ENCODE peak calls at places on chromosomes 6 and 20, in five cellular contexts. One of them, this sample, is unnamed.

GRCh38 chr6:87154641-87155271 is 609 bp upstream of the ZNF292 start:
- DNase-seq in OCI-LY7: peak
- DNase-seq in AG04450: peak
- DNase-seq in MM.1S: peak
- DNase-seq in transverse colon: no peak
- DNase-seq in this sample: no peak

GRCh38 chr20:1331801-1332453 is 3.0 kb upstream of the SDCBP2 start:
- DNase-seq in AG04450: no peak
- DNase-seq in MM.1S: no peak
- DNase-seq in OCI-LY7: no peak
- DNase-seq in transverse colon: no peak
- DNase-seq in this sample: peak

GRCh38 chr6:126625019-126625418 is 285.1 kb downstream of the CENPW start:
- DNase-seq in AG04450: peak
- DNase-seq in transverse colon: no peak
- DNase-seq in OCI-LY7: no peak
- DNase-seq in MM.1S: no peak
- DNase-seq in this sample: no peak

GRCh38 chr6:38353310-38354032 is 286.3 kb downstream of the BTBD9 start:
- DNase-seq in AG04450: no peak
- DNase-seq in transverse colon: no peak
- DNase-seq in MM.1S: no peak
- DNase-seq in OCI-LY7: no peak
- DNase-seq in this sample: no peak

GRCh38 chr6:149888659-149889058 is 9.3 kb downstream of the RAET1E start:
- DNase-seq in AG04450: no peak
- DNase-seq in transverse colon: no peak
- DNase-seq in MM.1S: no peak
- DNase-seq in OCI-LY7: no peak
- DNase-seq in this sample: no peak

GRCh38 chr6:43428112-43428570 is 800 bp downstream of the ABCC10 start:
- DNase-seq in AG04450: no peak
- DNase-seq in OCI-LY7: no peak
- DNase-seq in MM.1S: peak
- DNase-seq in transverse colon: no peak
- DNase-seq in this sample: no peak

GRCh38 chr6:41970436-41970846 is 28.8 kb upstream of the CCND3 start:
- DNase-seq in transverse colon: no peak
- DNase-seq in AG04450: no peak
- DNase-seq in OCI-LY7: peak
- DNase-seq in MM.1S: no peak
- DNase-seq in this sample: no peak

GRCh38 chr6:113999284-113999683 is 28.3 kb upstream of the HDAC2 start:
- DNase-seq in transverse colon: no peak
- DNase-seq in OCI-LY7: no peak
- DNase-seq in MM.1S: no peak
- DNase-seq in AG04450: no peak
- DNase-seq in this sample: no peak

GRCh38 chr6:109610555-109610954 is 80.4 kb downstream of the AK9 start:
- DNase-seq in MM.1S: peak
- DNase-seq in AG04450: no peak
- DNase-seq in OCI-LY7: no peak
- DNase-seq in transverse colon: no peak
- DNase-seq in this sample: no peak

GRCh38 chr6:127971945-127972391 is 71.1 kb upstream of the THEMIS start:
- DNase-seq in OCI-LY7: no peak
- DNase-seq in AG04450: peak
- DNase-seq in transverse colon: no peak
- DNase-seq in MM.1S: no peak
- DNase-seq in this sample: no peak

GRCh38 chr6:170524188-170524535 is 28.9 kb downstream of the PSMB1 start:
- DNase-seq in OCI-LY7: no peak
- DNase-seq in MM.1S: no peak
- DNase-seq in transverse colon: no peak
- DNase-seq in AG04450: no peak
- DNase-seq in this sample: no peak

GRCh38 chr20:15359056-15359455 is 1021.6 kb upstream of the FLRT3 start:
- DNase-seq in MM.1S: no peak
- DNase-seq in OCI-LY7: no peak
- DNase-seq in AG04450: no peak
- DNase-seq in transverse colon: no peak
- DNase-seq in this sample: no peak

GRCh38 chr20:6959900-6960312 is 192.4 kb downstream of the BMP2 start:
- DNase-seq in AG04450: no peak
- DNase-seq in transverse colon: no peak
- DNase-seq in MM.1S: no peak
- DNase-seq in OCI-LY7: no peak
- DNase-seq in this sample: no peak

GRCh38 chr20:32538526-32538918 is 46.6 kb downstream of the NOL4L start:
- DNase-seq in AG04450: no peak
- DNase-seq in OCI-LY7: no peak
- DNase-seq in MM.1S: no peak
- DNase-seq in transverse colon: no peak
- DNase-seq in this sample: no peak

GRCh38 chr6:162698440-162698839 is 29.1 kb downstream of the PRKN start:
- DNase-seq in MM.1S: no peak
- DNase-seq in AG04450: no peak
- DNase-seq in OCI-LY7: no peak
- DNase-seq in transverse colon: no peak
- DNase-seq in this sample: no peak

GRCh38 chr6:94341173-94341572 is 921.8 kb upstream of the EPHA7 start:
- DNase-seq in MM.1S: no peak
- DNase-seq in AG04450: no peak
- DNase-seq in transverse colon: no peak
- DNase-seq in OCI-LY7: no peak
- DNase-seq in this sample: no peak

GRCh38 chr6:32807020-32807580 is 9.7 kb downstream of the HLA-DOB start:
- DNase-seq in AG04450: no peak
- DNase-seq in transverse colon: no peak
- DNase-seq in MM.1S: no peak
- DNase-seq in OCI-LY7: peak
- DNase-seq in this sample: no peak

GRCh38 chr6:84137989-84138575 is 89.4 kb downstream of the CEP162 start:
- DNase-seq in transverse colon: no peak
- DNase-seq in MM.1S: no peak
- DNase-seq in OCI-LY7: no peak
- DNase-seq in AG04450: no peak
- DNase-seq in this sample: no peak

GRCh38 chr20:51581571-51581970 is 39.1 kb upstream of the NFATC2 start:
- DNase-seq in AG04450: no peak
- DNase-seq in OCI-LY7: no peak
- DNase-seq in transverse colon: no peak
- DNase-seq in MM.1S: no peak
- DNase-seq in this sample: no peak

GRCh38 chr20:44448753-44449546 is 26.7 kb upstream of the TTPAL start:
- DNase-seq in transverse colon: peak
- DNase-seq in MM.1S: peak
- DNase-seq in AG04450: no peak
- DNase-seq in OCI-LY7: peak
- DNase-seq in this sample: no peak

DNA sequence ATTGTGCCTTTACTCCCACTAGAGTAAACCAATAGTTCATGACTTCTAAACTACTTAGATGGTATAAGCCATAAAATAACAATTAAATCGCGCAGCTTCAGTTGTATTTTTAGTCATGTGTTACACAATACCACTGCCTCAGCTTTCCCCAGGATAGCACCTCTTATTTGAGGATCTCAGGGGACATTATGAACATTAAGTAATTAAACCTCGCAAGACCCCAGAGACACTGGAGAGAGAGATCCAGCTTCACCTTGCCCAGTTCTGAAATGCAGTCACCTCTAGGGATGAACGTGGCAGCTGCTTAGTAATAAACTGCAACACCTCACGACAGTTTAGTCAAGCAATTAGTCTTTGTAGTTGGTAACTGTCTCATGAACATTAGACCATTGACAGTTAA is 87.1 kb downstream of the CFAP61 start:
- DNase-seq in AG04450: no peak
- DNase-seq in MM.1S: no peak
- DNase-seq in transverse colon: no peak
- DNase-seq in OCI-LY7: no peak
- DNase-seq in this sample: no peak
- H3K27ac ChIP-seq in AG04450: no peak
- H3K27ac ChIP-seq in MM.1S: no peak
- H3K27ac ChIP-seq in transverse colon: no peak
- H3K27ac ChIP-seq in OCI-LY7: no peak
- H3K27ac ChIP-seq in this sample: no peak

GRCh38 chr6:6880745-6881437 is 226.9 kb upstream of the RREB1 start:
- DNase-seq in OCI-LY7: no peak
- DNase-seq in MM.1S: no peak
- DNase-seq in AG04450: no peak
- DNase-seq in transverse colon: no peak
- DNase-seq in this sample: no peak

GRCh38 chr6:6884193-6884627 is 223.6 kb upstream of the RREB1 start:
- DNase-seq in AG04450: no peak
- DNase-seq in MM.1S: no peak
- DNase-seq in transverse colon: no peak
- DNase-seq in OCI-LY7: no peak
- DNase-seq in this sample: no peak

GRCh38 chr6:6883011-6883410 is 224.8 kb upstream of the RREB1 start:
- DNase-seq in MM.1S: no peak
- DNase-seq in transverse colon: peak
- DNase-seq in AG04450: no peak
- DNase-seq in OCI-LY7: no peak
- DNase-seq in this sample: no peak

GRCh38 chr6:6882593-6882992 is 225.2 kb upstream of the RREB1 start:
- DNase-seq in MM.1S: no peak
- DNase-seq in AG04450: no peak
- DNase-seq in OCI-LY7: no peak
- DNase-seq in transverse colon: no peak
- DNase-seq in this sample: no peak

DNA sequence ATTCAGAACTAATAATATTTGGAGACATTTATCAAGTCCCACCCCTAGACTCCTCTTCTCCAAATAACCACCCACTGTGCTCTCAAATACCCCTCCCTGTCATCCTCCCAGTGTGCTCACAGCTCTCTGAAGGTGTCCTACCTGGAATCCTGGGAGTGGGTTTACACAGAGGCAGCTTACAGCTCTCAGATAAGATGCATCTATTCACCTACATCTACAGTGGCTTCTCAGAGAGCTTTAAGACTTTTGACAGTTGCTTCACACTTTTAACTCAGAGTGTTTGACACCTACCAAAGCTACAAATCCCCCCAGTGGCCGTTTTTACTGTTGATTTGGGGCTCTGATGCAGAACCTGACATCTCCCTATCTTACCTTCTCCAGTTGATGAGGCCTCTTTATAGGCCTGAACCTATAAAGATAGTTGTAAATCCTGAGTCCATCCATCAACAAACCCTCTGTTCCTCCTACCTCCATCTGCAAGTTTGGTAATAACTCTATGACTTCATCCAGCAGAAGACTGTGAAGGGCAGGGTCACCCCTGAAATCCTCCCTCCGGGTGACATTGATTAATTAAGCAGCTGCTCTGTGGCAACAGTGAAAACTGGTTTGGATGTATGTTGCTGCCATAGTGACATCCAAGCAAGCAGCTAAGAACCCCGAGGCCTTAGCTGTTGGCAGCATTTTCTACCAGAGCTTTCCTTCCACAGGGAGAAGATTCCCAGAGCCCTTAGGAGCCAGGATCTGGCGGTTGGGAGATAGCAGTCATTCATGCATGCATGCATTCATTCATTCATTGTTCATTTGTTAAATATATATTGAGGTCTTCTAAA is 226.1 kb upstream of the RREB1 start:
- DNase-seq in MM.1S: no peak
- DNase-seq in AG04450: no peak
- DNase-seq in OCI-LY7: no peak
- DNase-seq in transverse colon: no peak
- DNase-seq in this sample: no peak
- TF ChIP-seq CTCF in MM.1S: no peak
- TF ChIP-seq CTCF in AG04450: no peak
- TF ChIP-seq CTCF in OCI-LY7: no peak
- TF ChIP-seq CTCF in transverse colon: no peak
- TF ChIP-seq CTCF in this sample: no peak

GRCh38 chr6:13190391-13190790 is 137.9 kb downstream of the TBC1D7 start:
- DNase-seq in AG04450: no peak
- DNase-seq in OCI-LY7: no peak
- DNase-seq in MM.1S: no peak
- DNase-seq in transverse colon: no peak
- DNase-seq in this sample: no peak
- H3K27ac ChIP-seq in AG04450: no peak
- H3K27ac ChIP-seq in OCI-LY7: no peak
- H3K27ac ChIP-seq in MM.1S: no peak
- H3K27ac ChIP-seq in transverse colon: no peak
- H3K27ac ChIP-seq in this sample: no peak

GRCh38 chr6:4020822-4021132 is 58.2 kb downstream of the FAM217A start:
- DNase-seq in transverse colon: no peak
- DNase-seq in AG04450: no peak
- DNase-seq in MM.1S: no peak
- DNase-seq in OCI-LY7: no peak
- DNase-seq in this sample: no peak

GRCh38 chr6:4021133-4021861 is 57.6 kb downstream of the FAM217A start:
- DNase-seq in transverse colon: peak
- DNase-seq in MM.1S: peak
- DNase-seq in AG04450: peak
- DNase-seq in OCI-LY7: peak
- DNase-seq in this sample: peak

GRCh38 chr6:4021862-4022715 is 56.8 kb downstream of the FAM217A start:
- DNase-seq in OCI-LY7: peak
- DNase-seq in transverse colon: no peak
- DNase-seq in AG04450: no peak
- DNase-seq in MM.1S: no peak
- DNase-seq in this sample: no peak

GRCh38 chr6:4025681-4026080 is 53.3 kb downstream of the FAM217A start:
- DNase-seq in transverse colon: no peak
- DNase-seq in MM.1S: no peak
- DNase-seq in AG04450: no peak
- DNase-seq in OCI-LY7: no peak
- DNase-seq in this sample: no peak

DNA sequence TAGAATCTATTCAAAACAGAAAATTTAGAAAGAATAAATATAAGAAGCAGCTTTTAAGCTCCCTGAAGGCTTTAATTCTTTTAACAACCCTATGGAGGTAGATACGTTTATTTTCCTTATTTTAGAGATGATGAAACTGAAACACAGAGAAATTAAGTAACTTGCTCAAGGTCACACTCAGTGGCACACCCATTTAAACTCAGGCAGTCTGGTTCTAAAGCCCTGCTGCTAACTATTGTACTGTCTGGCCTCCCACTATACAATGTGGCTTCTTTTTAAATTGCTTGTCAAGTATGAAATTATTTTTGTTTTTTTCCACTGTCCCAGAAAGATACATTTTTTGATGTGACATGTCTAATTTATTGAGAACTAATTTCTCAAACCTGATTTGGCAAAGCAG is 55.7 kb downstream of the FAM217A start:
- DNase-seq in MM.1S: no peak
- DNase-seq in transverse colon: no peak
- DNase-seq in OCI-LY7: no peak
- DNase-seq in AG04450: no peak
- DNase-seq in this sample: no peak
- TF ChIP-seq CTCF in MM.1S: no peak
- TF ChIP-seq CTCF in transverse colon: no peak
- TF ChIP-seq CTCF in OCI-LY7: no peak
- TF ChIP-seq CTCF in AG04450: no peak
- TF ChIP-seq CTCF in this sample: no peak

GRCh38 chr20:59258103-59258705 is 42.2 kb upstream of the EDN3 start:
- DNase-seq in OCI-LY7: no peak
- DNase-seq in transverse colon: no peak
- DNase-seq in MM.1S: no peak
- DNase-seq in AG04450: no peak
- DNase-seq in this sample: no peak
- H3K27ac ChIP-seq in OCI-LY7: no peak
- H3K27ac ChIP-seq in transverse colon: no peak
- H3K27ac ChIP-seq in MM.1S: no peak
- H3K27ac ChIP-seq in AG04450: no peak
- H3K27ac ChIP-seq in this sample: no peak